ENCODE peak calls at places on chromosomes 6 and 20, in eight cellular contexts. F is suprapubic skin, R is Peyer's patch, Q is tibial nerve, W is body of pancreas, S is right lobe of liver, Y is ovary, A is A549. B is an unnamed sample. For H3K4me1, the result is how much of the 10 kb centered on the place peaks cover.

GRCh38 chr6:89818977-89819335 is 638 bp downstream of the MDN1 start:
- DNase-seq in S (no peak), Q (no peak), F (no peak), Y (no peak), A (no peak), R (no peak), W (peak), B (no peak)

GRCh38 chr6:43276180-43277082 is 21.6 kb upstream of the SLC22A7 start:
- DNase-seq in W (no peak), R (no peak), Y (no peak), F (no peak), S (peak), Q (no peak), A (no peak), B (no peak)

GRCh38 chr20:51529027-51529749 is 13.3 kb downstream of the NFATC2 start:
- DNase-seq in F (no peak), R (peak), A (no peak), S (no peak), Q (no peak), W (no peak), Y (no peak), B (no peak)

GRCh38 chr6:142913511-142914047 is 31.4 kb downstream of the HIVEP2 start:
- DNase-seq in Q (peak), R (peak), F (no peak), Y (no peak), A (no peak), W (peak), S (no peak), B (no peak)

GRCh38 chr6:5287205-5287965 is 26.1 kb downstream of the FARS2 start:
- DNase-seq in R (no peak), A (no peak), Y (no peak), W (no peak), F (no peak), S (no peak), Q (no peak), B (no peak)

GRCh38 chr6:169172435-169172834 is 81.2 kb downstream of the THBS2 start:
- DNase-seq in F (no peak), W (no peak), S (no peak), Q (peak), A (no peak), Y (peak), R (no peak), B (no peak)

GRCh38 chr6:167825759-167826229 is 917 bp upstream of the AFDN start:
- DNase-seq in F (no peak), R (peak), A (peak), W (peak), Q (no peak), S (peak), Y (peak), B (peak)

GRCh38 chr20:1185781-1186334 is 1.1 kb upstream of the TMEM74B start:
- DNase-seq in S (peak), Q (no peak), Y (no peak), F (no peak), A (peak), R (no peak), W (peak), B (no peak)

GRCh38 chr6:154154389-154154967 is 115.4 kb downstream of the OPRM1 start:
- DNase-seq in Q (peak), R (peak), W (peak), Y (peak), F (no peak), A (no peak), S (no peak), B (no peak)

GRCh38 chr6:29726795-29727194 is 3.6 kb downstream of the HLA-F start:
- DNase-seq in W (no peak), A (no peak), Q (no peak), Y (no peak), S (no peak), F (no peak), R (no peak), B (no peak)

GRCh38 chr6:29725981-29726380 is 2.7 kb downstream of the HLA-F start:
- DNase-seq in A (no peak), Y (no peak), R (no peak), W (no peak), F (no peak), Q (no peak), S (no peak), B (no peak)

GRCh38 chr6:29722773-29723665 is at the start of gene HLA-F:
- DNase-seq in Y (peak), W (peak), A (peak), S (peak), R (peak), F (peak), Q (peak), B (peak)

GRCh38 chr6:29723666-29724588 is 693 bp downstream of the HLA-F start:
- DNase-seq in W (peak), A (no peak), F (no peak), Y (peak), R (peak), Q (peak), S (peak), B (peak)

GRCh38 chr6:29724937-29725869 is 2.0 kb downstream of the HLA-F start:
- DNase-seq in Y (no peak), W (no peak), F (no peak), R (no peak), S (no peak), A (no peak), Q (no peak), B (no peak)
- TF ChIP-seq POLR2A in Y (no peak), W (no peak), F (no peak), R (no peak), S (no peak), A (no peak), Q (no peak), B (no peak)

GRCh38 chr20:38838326-38838725 is 32.8 kb downstream of the PPP1R16B start:
- DNase-seq in Y (no peak), A (no peak), F (no peak), W (no peak), R (no peak), S (no peak), Q (no peak), B (no peak)
- H3K4me1 ChIP-seq in Y (under half), A (under half), F (under half), W (under half), R (under half), S (under half), Q (under half), B (under half)

GRCh38 chr6:127483399-127484055 is 24.3 kb upstream of the KIAA0408 start:
- DNase-seq in Q (no peak), S (no peak), F (no peak), R (no peak), A (no peak), W (no peak), Y (no peak), B (no peak)

GRCh38 chr6:127482318-127482717 is 23.1 kb upstream of the KIAA0408 start:
- DNase-seq in S (no peak), Q (no peak), R (no peak), W (no peak), Y (no peak), F (no peak), A (no peak), B (no peak)

GRCh38 chr6:127481628-127482027 is 22.4 kb upstream of the KIAA0408 start:
- DNase-seq in Y (no peak), W (no peak), F (no peak), R (no peak), A (no peak), Q (no peak), S (no peak), B (no peak)

GRCh38 chr6:127486934-127487333 is 27.7 kb upstream of the KIAA0408 start:
- DNase-seq in Y (no peak), W (no peak), Q (no peak), F (no peak), S (no peak), A (no peak), R (no peak), B (no peak)

GRCh38 chr6:127484207-127484858 is 25.1 kb upstream of the KIAA0408 start:
- DNase-seq in Q (no peak), A (peak), W (no peak), S (no peak), Y (no peak), F (no peak), R (no peak), B (no peak)
- TF ChIP-seq POLR2A in Q (no peak), A (no peak), W (no peak), S (peak), Y (no peak), F (no peak), R (no peak), B (no peak)

GRCh38 chr6:26221186-26221585 is 134.0 kb downstream of the HFE start:
- DNase-seq in A (no peak), Y (no peak), Q (no peak), R (no peak), F (no peak), W (no peak), S (no peak), B (no peak)
- H3K4me1 ChIP-seq in A (under half), Y (under half), Q (under half), R (under half), F (under half), W (under half), S (under half), B (under half)

DNA sequence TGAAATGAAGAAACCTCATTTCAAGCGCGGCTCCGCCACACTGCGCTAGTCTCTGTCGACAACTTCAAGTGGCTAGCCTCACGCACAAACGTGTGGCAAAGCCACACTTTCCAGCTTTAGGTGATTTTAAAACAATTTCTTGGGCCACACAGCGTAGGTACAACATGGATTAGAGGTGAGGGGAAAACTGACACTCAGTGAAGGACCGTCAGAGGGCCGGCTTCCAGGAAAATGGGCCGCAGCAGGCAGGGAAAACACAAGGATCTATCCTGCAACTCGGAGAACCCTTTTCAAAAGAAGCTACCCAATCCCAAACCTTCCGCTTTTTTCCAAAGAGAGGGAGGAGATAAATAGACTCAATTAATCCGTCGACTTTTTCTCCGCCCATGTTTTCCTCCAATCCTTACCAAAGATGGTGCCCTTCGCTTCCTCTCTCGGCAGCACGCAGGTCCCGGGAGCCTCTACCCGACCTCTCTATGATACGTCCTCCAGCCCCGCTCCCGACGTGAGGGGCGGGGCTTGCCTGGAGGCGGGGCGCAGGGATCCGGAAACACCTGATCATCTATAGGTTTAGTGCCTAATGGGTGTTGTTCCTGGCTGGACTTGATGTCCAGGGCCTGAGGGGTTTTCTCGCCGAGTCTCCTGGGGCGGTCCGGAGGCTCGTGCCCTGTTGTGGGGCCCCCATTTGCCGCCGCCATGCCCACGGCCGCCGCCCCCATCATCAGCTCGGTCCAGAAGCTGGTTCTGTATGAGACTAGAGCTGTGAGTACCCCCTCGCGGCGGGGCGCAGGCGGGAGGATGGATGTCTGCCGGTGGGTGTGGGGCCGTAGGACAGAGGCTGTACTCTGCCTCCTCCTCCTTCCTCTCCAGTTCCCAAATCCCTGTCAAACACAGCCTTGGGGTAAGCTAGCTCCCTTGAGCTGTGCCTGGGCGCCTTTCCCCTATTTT is at the start of the genes AK9 and FIG4:
- DNase-seq in S (peak), F (peak), A (peak), R (peak), Q (peak), Y (peak), W (peak), B (peak)
- TF ChIP-seq POLR2A in S (peak), F (peak), A (peak), R (peak), Q (no peak), Y (peak), W (peak), B (no peak)

GRCh38 chr20:32975698-32976674 is 28.2 kb downstream of the SUN5 start:
- DNase-seq in Q (no peak), Y (no peak), W (no peak), R (no peak), S (no peak), F (peak), A (no peak), B (no peak)
- H3K4me1 ChIP-seq in Q (under half), Y (under half), W (under half), R (under half), S (under half), F (under half), A (under half), B (under half)

GRCh38 chr6:20402181-20403079 is 751 bp downstream of the E2F3 start:
- DNase-seq in Y (peak), W (peak), Q (peak), S (peak), A (peak), R (peak), F (no peak), B (no peak)

GRCh38 chr6:20404641-20405032 is 3.0 kb downstream of the E2F3 start:
- DNase-seq in Y (peak), A (peak), W (peak), Q (peak), S (no peak), R (peak), F (no peak), B (no peak)

GRCh38 chr6:20403080-20403765 is 1.5 kb downstream of the E2F3 start:
- DNase-seq in F (peak), A (peak), Y (peak), S (peak), W (peak), Q (peak), R (peak), B (peak)

GRCh38 chr6:20401403-20402180 is at the start of gene E2F3:
- DNase-seq in R (peak), W (peak), Y (peak), F (peak), Q (peak), S (peak), A (peak), B (peak)

GRCh38 chr6:20403766-20404640 is 2.3 kb downstream of the E2F3 start:
- DNase-seq in W (peak), F (peak), A (peak), Y (no peak), R (peak), S (no peak), Q (peak), B (no peak)
- TF ChIP-seq POLR2A in W (no peak), F (no peak), A (no peak), Y (no peak), R (no peak), S (no peak), Q (no peak), B (no peak)

GRCh38 chr20:36726168-36726567 is 19.7 kb downstream of the NDRG3 start:
- DNase-seq in Q (no peak), F (no peak), A (no peak), R (no peak), Y (no peak), W (no peak), S (no peak), B (no peak)

GRCh38 chr20:36732456-36732855 is 13.4 kb downstream of the NDRG3 start:
- DNase-seq in F (no peak), Y (no peak), Q (no peak), W (no peak), S (no peak), R (no peak), A (no peak), B (no peak)

DNA sequence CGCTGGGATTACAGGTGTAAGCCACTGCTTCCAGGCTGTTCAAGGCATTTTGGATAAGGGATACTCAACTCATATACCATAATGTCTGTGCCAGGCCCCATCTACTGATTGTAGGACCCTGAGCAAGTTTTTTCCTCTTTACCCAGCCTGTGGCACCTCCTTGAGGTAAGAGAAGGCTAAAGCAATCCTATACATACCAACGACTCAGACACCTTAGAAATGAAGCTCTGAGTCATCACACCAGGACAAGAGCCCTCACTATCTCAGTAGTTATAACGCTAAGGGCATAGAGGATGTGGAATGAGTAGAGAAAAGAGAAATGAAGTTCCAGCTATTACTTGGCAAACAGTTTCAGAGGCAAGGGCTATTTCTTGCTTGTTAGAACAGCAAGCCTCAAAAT is 16.9 kb downstream of the NDRG3 start:
- DNase-seq in R (no peak), A (no peak), W (no peak), S (no peak), F (no peak), Y (no peak), Q (no peak), B (no peak)
- H3K4me1 ChIP-seq in R (under half), A (under half), W (under half), S (under half), F (under half), Y (under half), Q (under half), B (under half)

GRCh38 chr6:105993769-105994521 is 92.2 kb upstream of the PRDM1 start:
- DNase-seq in Y (peak), W (peak), A (no peak), Q (no peak), F (no peak), R (peak), S (peak), B (no peak)

GRCh38 chr6:105992315-105992961 is 93.7 kb upstream of the PRDM1 start:
- DNase-seq in Y (peak), A (peak), Q (peak), W (peak), S (peak), R (peak), F (peak), B (peak)

GRCh38 chr6:105995403-105995699 is 90.8 kb upstream of the PRDM1 start:
- DNase-seq in Y (no peak), W (no peak), S (no peak), F (no peak), R (no peak), A (no peak), Q (no peak), B (no peak)

GRCh38 chr6:105993341-105993740 is 92.8 kb upstream of the PRDM1 start:
- DNase-seq in R (no peak), Q (no peak), W (no peak), F (no peak), A (no peak), Y (no peak), S (no peak), B (no peak)

GRCh38 chr6:105994522-105995402 is 91.4 kb upstream of the PRDM1 start:
- DNase-seq in Y (peak), R (peak), A (peak), Q (peak), F (peak), W (peak), S (peak), B (no peak)
- TF ChIP-seq POLR2A in Y (no peak), R (peak), A (no peak), Q (peak), F (peak), W (peak), S (peak), B (no peak)

GRCh38 chr6:14786008-14786407 is 459.9 kb upstream of the JARID2 start:
- DNase-seq in R (no peak), Q (no peak), W (no peak), F (no peak), A (no peak), Y (no peak), S (no peak), B (no peak)
- H3K4me1 ChIP-seq in R (under half), Q (under half), W (under half), F (under half), A (under half), Y (under half), S (under half), B (under half)